ENCODE peak calls at places on chromosomes 12 and 14, in six cellular contexts. L, C, E, O, V and Y are unnamed samples.

GRCh38 chr12:116982721-116983502 is 72.2 kb downstream of the FBXW8 start:
- DNase-seq in L (peak; percentile 93), C (no peak), E (peak; percentile 24), O (no peak), V (no peak), Y (peak; percentile 13)

GRCh38 chr12:105705235-105705634 is 374.7 kb downstream of the C12orf75 start:
- DNase-seq in L (no peak), C (no peak), E (no peak), O (no peak), V (no peak), Y (no peak)

GRCh38 chr14:36514278-36515104 is 5.5 kb downstream of the NKX2-1 start:
- DNase-seq in L (no peak), C (no peak), E (no peak), O (no peak), V (peak; percentile 64), Y (peak; percentile 70)

GRCh38 chr12:89072303-89073026 is 279.8 kb downstream of the DUSP6 start:
- DNase-seq in L (no peak), C (no peak), E (no peak), O (no peak), V (no peak), Y (no peak)

GRCh38 chr12:15152864-15153263 is 68.4 kb downstream of the RERG start:
- DNase-seq in L (peak; percentile 61), C (no peak), E (no peak), O (no peak), V (no peak), Y (no peak)

GRCh38 chr12:132268674-132269073 is 60.7 kb downstream of the GALNT9 start:
- DNase-seq in L (no peak), C (no peak), E (no peak), O (no peak), V (no peak), Y (no peak)

GRCh38 chr12:65634626-65635331 is 189.5 kb upstream of the HMGA2 start:
- DNase-seq in L (peak; percentile 87), C (no peak), E (no peak), O (no peak), V (no peak), Y (no peak)

GRCh38 chr12:105748806-105749600 is 389.8 kb downstream of the NUAK1 start:
- DNase-seq in L (peak; percentile 81), C (no peak), E (peak; percentile 81), O (no peak), V (no peak), Y (no peak)

DNA sequence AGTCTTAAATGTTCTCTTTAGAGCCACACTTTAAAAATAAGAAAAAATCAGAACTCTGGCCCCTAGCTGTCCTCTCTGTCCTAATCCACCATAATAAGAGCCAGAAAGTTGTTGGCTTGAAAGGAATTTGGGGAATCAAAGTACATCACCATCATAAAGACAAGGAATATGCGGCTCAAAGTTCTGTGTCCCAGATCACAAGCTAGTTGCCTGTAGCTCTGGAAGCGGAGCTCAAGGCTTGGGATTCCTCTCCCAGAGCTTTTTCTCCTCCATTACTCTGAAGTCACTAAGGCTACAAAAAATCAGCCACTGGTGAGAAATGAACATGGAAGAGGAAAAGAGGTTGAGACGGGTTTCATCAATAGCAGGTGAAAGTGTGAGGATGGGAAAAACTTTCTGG is 6.4 kb downstream of the DPF3 start:
- DNase-seq in L (no peak), C (no peak), E (no peak), O (no peak), V (no peak), Y (no peak)
- H3K4me1 ChIP-seq in L (peaks cover 22% of the 10 kb centered on the region), C (peaks cover 8% of the 10 kb centered on the region), E (no peaks in the 10 kb centered on the region), O (peaks cover 10% of the 10 kb centered on the region), V (peaks cover 11% of the 10 kb centered on the region), Y (peaks cover 5% of the 10 kb centered on the region)

GRCh38 chr12:109944975-109945374 is 44.9 kb downstream of the TCHP start:
- DNase-seq in L (no peak), C (no peak), E (no peak), O (no peak), V (no peak), Y (peak; percentile 94)

GRCh38 chr12:109946913-109947312 is 46.8 kb downstream of the TCHP start:
- DNase-seq in L (no peak), C (no peak), E (no peak), O (no peak), V (no peak), Y (no peak)

GRCh38 chr12:109948382-109948781 is 47.8 kb downstream of the GIT2 start:
- DNase-seq in L (no peak), C (no peak), E (no peak), O (no peak), V (no peak), Y (no peak)

GRCh38 chr12:109947511-109947910 is 47.4 kb downstream of the TCHP start:
- DNase-seq in L (peak; percentile 75), C (no peak), E (no peak), O (no peak), V (no peak), Y (no peak)

GRCh38 chr12:109946505-109946904 is 46.4 kb downstream of the TCHP start:
- DNase-seq in L (no peak), C (no peak), E (no peak), O (no peak), V (no peak), Y (peak; percentile 77)
- H3K4me1 ChIP-seq in L (peaks cover 49% of the 10 kb centered on the region), C (peaks cover 29% of the 10 kb centered on the region), E (peaks cover 11% of the 10 kb centered on the region), O (peaks cover 17% of the 10 kb centered on the region), V (peaks cover 44% of the 10 kb centered on the region), Y (peaks cover 4% of the 10 kb centered on the region)

DNA sequence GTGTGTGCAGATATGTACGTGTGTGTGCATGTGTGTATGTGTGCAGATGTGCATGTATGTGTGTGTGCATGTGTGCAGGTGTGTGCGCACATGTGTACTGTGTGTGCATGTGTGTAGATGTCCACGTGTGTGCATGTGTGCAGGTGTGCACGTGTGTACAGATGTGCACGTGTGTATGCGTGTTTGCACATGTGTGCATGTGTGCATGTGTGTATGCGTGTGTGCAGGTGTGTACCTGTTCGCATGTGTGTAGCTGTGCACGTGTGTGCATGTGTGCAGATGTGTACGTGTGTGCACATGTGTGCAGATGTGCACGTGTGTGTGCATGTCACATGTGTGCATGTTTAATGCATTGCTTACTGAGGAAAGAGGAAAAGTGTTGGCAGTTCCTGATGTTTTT is 55.7 kb upstream of the FKBP4 start:
- DNase-seq in L (no peak), C (no peak), E (no peak), O (no peak), V (no peak), Y (no peak)
- H3K4me1 ChIP-seq in L (no peaks in the 10 kb centered on the region), C (no peaks in the 10 kb centered on the region), E (no peaks in the 10 kb centered on the region), O (no peaks in the 10 kb centered on the region), V (no peaks in the 10 kb centered on the region), Y (no peaks in the 10 kb centered on the region)

DNA sequence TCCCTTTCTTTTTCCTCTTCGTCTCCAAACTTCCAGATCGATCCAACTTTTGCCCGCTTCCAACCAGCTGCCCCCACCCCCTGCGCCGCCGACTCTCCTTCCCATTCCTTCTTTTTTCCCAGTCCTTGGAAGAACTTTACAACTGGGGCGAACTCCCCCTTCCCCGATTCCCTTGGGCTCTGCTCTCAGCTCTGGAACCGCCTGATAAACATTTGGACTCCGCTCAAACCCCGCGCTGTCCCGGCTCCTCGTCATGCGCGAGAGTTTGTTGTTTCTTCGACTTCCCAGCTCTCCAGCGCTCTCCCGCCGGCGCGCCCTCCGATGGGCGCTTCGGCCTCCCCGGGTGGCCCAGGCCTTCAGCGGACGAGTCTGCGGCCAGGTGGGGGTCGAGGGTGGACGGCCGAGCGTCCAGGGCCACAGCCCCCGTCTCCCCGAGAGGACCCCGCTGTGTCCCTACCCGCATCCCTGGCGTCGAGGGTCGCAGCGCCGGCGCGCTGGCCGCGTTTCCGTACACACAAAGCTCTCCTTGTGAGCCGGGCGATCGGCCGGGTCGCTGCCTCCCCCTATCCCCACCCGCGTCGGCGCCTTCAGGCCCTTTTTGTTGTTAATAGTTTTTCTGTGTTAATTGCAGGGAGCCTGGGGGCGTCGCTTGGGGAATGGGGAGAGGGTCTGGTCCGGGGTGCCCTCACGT is 819 bp downstream of the MMP14 start:
- DNase-seq in L (peak; percentile 81), C (peak; percentile 41), E (peak; percentile 66), O (no peak), V (peak; percentile 72), Y (peak; percentile 67)
- H3K4me1 ChIP-seq in L (peaks cover 38% of the 10 kb centered on the region), C (peaks cover 9% of the 10 kb centered on the region), E (no peaks in the 10 kb centered on the region), O (peaks cover 13% of the 10 kb centered on the region), V (peaks cover 38% of the 10 kb centered on the region), Y (peaks cover 12% of the 10 kb centered on the region)

DNA sequence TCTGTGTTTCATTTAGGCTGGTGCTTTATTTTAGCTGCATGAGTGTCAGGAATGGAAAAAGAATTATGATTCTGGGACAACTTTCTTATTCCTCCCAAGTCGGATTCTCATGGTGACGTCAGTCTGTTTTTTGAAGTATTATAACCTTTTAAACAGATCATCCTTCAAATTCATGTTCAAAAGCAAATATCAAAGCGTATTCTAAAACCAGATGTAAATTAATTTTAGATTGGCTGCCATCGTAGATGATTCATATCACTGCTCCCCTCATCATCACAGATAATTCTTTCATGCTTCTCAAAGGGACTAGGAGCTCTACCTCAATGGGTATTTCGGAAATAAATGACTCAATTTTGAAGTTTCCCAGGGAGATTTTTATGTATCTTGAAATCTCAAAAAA is 15.1 kb downstream of the FNTB start:
- DNase-seq in L (no peak), C (no peak), E (no peak), O (no peak), V (no peak), Y (no peak)
- H3K4me1 ChIP-seq in L (peaks cover 66% of the 10 kb centered on the region), C (no peaks in the 10 kb centered on the region), E (no peaks in the 10 kb centered on the region), O (no peaks in the 10 kb centered on the region), V (peaks cover 8% of the 10 kb centered on the region), Y (no peaks in the 10 kb centered on the region)

GRCh38 chr14:72651715-72652114 is 242.2 kb downstream of the DPF3 start:
- DNase-seq in L (peak; percentile 20), C (no peak), E (no peak), O (no peak), V (no peak), Y (no peak)

GRCh38 chr14:72651081-72651480 is 242.8 kb downstream of the DPF3 start:
- DNase-seq in L (peak; percentile 40), C (no peak), E (no peak), O (no peak), V (no peak), Y (no peak)

GRCh38 chr14:72649603-72650227 is 244.2 kb downstream of the DPF3 start:
- DNase-seq in L (no peak), C (no peak), E (no peak), O (no peak), V (no peak), Y (no peak)

GRCh38 chr14:72653026-72653425 is 240.9 kb downstream of the DPF3 start:
- DNase-seq in L (peak; percentile 17), C (no peak), E (no peak), O (no peak), V (no peak), Y (no peak)

GRCh38 chr14:72652179-72652578 is 241.7 kb downstream of the DPF3 start:
- DNase-seq in L (peak; percentile 26), C (no peak), E (no peak), O (no peak), V (no peak), Y (no peak)
- H3K4me1 ChIP-seq in L (peaks cover 38% of the 10 kb centered on the region), C (no peaks in the 10 kb centered on the region), E (no peaks in the 10 kb centered on the region), O (no peaks in the 10 kb centered on the region), V (no peaks in the 10 kb centered on the region), Y (peaks cover 6% of the 10 kb centered on the region)

GRCh38 chr12:108854055-108854452 is 3.3 kb downstream of the SSH1 start:
- DNase-seq in L (peak; percentile 91), C (no peak), E (peak; percentile 76), O (no peak), V (no peak), Y (peak; percentile 49)
- H3K4me1 ChIP-seq in L (peaks cover 63% of the 10 kb centered on the region), C (peaks cover 37% of the 10 kb centered on the region), E (peaks cover 8% of the 10 kb centered on the region), O (peaks cover 20% of the 10 kb centered on the region), V (peaks cover 81% of the 10 kb centered on the region), Y (peaks cover 5% of the 10 kb centered on the region)